ENCODE peak calls at places on chromosomes 5 and 9, in four cellular contexts. J is psoas muscle, C is WERI-Rb-1, U is GM23338. W is an unnamed sample.
A peak's percentile ranks its signal among the peaks of the same experiment; 100 is the strongest.

GRCh38 chr5:110738812-110739651 is at the start of gene SLC25A46:
- DNase-seq in C (peak; percentile 86), J (peak; percentile 85), U (peak; percentile 96), W (peak; percentile 89)

GRCh38 chr5:142959683-142960308 is 189.6 kb downstream of the ARHGAP26 start:
- DNase-seq in C (no peak), U (no peak), J (no peak), W (no peak)

GRCh38 chr9:98168153-98168780 is 24.2 kb downstream of the CORO2A start:
- DNase-seq in C (no peak), J (no peak), U (no peak), W (no peak)

GRCh38 chr9:27407966-27408365 is 111.0 kb upstream of the EQTN start:
- DNase-seq in U (no peak), C (no peak), J (no peak), W (no peak)

GRCh38 chr9:4306788-4307144 is 6.9 kb upstream of the GLIS3 start:
- DNase-seq in U (no peak), C (no peak), J (no peak), W (no peak)

GRCh38 chr5:1763548-1763911 is 36.1 kb downstream of the MRPL36 start:
- DNase-seq in C (peak; percentile 71), J (no peak), U (peak; percentile 76), W (no peak)

GRCh38 chr9:37908283-37908682 is 4.4 kb upstream of the SLC25A51 start:
- DNase-seq in J (no peak), U (no peak), C (no peak), W (no peak)

GRCh38 chr5:157442989-157443619 is 16.9 kb upstream of the NIPAL4 start:
- DNase-seq in C (no peak), U (no peak), J (no peak), W (no peak)

GRCh38 chr5:593511-593910 is 18.6 kb upstream of the CEP72 start:
- DNase-seq in C (peak; percentile 5), U (no peak), J (no peak), W (no peak)

GRCh38 chr5:153784277-153784676 is 254.4 kb downstream of the FAM114A2 start:
- DNase-seq in C (no peak), U (no peak), J (no peak), W (no peak)

GRCh38 chr5:153781325-153781724 is 257.4 kb downstream of the FAM114A2 start:
- DNase-seq in U (peak; percentile 6), C (no peak), J (no peak), W (no peak)

GRCh38 chr5:153780876-153781275 is 257.8 kb downstream of the FAM114A2 start:
- DNase-seq in J (no peak), U (peak; percentile 20), C (peak; percentile 20), W (no peak)

GRCh38 chr5:153783278-153783677 is 255.4 kb downstream of the FAM114A2 start:
- DNase-seq in U (no peak), C (no peak), J (no peak), W (no peak)

DNA sequence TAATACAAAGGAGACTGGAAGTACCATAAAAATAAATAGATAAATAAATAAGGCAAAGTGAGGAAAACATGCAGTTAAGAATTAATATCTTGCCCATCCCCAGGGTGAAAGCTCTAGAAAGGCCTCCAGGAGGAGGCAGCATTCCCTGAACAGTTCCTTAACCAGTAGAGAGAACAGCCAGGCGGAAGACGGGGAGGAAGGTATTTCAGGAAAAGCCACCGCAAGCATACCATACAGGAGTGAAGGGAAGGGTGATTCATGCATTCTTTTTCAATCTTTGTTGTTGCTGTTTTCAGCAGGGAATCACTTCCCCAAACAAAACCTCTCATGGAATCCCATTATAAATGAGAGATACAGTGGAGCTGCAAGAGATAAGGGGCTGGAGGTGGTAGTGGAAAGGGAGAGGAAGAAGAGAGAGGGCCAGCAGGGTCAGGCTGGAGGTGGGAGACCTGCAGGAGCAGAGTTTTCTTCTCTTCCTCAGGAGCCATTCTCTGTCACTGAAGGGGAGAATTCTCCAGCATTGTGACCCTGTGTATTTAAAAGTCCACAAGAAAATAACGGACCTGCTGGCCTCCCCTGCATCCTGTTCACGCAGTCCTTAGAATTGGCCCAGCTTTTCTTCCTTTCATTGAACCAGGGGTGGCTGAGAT is 256.0 kb downstream of the FAM114A2 start:
- DNase-seq in U (peak; percentile 68), C (no peak), J (no peak), W (no peak)
- TF ChIP-seq CTCF in U (peak; percentile 51), C (no peak), J (no peak), W (no peak)

DNA sequence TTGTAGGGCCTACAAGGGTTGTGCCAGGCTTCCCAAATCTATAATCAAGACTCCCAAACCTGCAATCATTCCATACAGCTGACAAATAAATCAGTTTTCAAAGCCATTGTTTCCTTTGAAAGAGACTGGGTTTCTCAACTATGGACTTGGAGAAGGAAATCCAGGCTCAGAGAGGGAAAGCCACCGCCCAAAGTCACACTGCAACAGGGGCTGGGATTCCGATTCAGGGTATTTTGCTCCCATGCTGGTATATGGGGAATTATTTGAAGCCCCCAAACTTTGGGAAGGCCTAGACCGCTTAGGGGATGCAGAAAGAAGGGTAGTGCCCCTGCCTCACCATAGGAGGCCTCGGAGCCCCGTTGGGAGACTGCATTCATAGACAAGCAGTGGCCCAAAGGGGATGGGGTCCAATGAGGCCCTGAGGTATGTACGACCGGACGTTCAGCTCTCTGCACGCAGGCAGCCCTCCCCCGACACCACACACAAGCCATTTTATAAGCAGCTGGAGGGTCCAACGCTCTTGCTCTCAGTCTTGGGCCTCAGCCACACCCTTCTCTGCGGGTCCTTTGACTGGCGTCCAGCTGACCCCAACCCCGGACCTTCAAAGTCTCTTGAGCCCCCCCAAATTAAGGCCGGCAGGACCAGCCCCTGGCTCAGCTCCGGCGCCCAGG is 712 bp downstream of the ANXA6 start:
- DNase-seq in C (no peak), J (no peak), U (peak; percentile 65), W (no peak)
- H3K27ac ChIP-seq in C (peak overlapping the region; percentile 52), J (peak overlapping the region; percentile 93), U (no peak overlapping the region), W (peak overlapping the region; percentile 98)

DNA sequence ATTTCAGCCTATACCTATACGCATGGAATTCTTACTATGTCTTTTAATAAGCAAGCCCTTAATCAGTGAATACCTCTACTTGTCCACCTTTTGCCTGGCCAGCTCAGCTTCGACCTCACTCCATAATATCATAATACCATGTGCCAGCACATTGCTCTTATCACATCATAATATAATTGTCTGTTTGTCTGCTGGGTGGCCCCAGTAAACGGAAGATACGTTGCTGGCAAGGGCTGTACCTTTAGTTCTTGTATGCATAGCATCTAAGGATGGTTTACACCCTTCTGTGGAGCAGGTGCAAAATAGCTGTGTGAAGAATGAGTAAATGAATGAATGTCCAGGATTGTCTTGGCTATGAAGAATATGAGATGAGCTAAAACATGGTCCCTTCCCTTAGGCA is 29.9 kb downstream of the SV2C start:
- DNase-seq in U (no peak), C (no peak), J (no peak), W (no peak)
- H3K4me3 ChIP-seq in U (no peak overlapping the region), C (no peak overlapping the region), J (no peak overlapping the region), W (no peak overlapping the region)

GRCh38 chr5:164324239-164324638 is 818.8 kb downstream of the MAT2B start:
- DNase-seq in J (no peak), C (no peak), U (no peak), W (no peak)

DNA sequence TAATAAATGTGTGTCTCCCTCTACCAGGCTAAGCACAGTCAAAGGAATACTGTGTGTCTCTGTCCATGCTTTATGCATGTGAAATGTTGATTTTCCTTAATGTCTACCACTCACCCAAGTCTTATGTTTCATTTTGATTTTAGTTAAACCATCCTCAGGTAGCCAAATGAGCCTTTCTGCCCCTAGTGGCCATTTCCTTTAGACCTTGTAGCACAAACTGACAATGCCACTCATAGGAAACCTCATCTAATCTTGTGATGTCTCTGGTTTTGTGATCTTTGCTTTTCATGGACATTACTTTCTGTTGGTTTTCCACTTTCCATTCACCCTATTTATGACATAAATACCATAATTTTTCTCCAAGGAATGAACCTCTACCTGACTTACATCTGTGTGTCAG is 820.8 kb downstream of the MAT2B start:
- DNase-seq in C (no peak), U (peak; percentile 50), J (no peak), W (no peak)
- TF ChIP-seq CTCF in C (peak; percentile 49), U (peak; percentile 51), J (no peak), W (no peak)

GRCh38 chr9:132995121-132995420 is 16.6 kb downstream of the GFI1B start:
- DNase-seq in U (no peak), C (no peak), J (no peak), W (no peak)

GRCh38 chr9:132995906-132996305 is 17.4 kb downstream of the GFI1B start:
- DNase-seq in C (no peak), U (no peak), J (no peak), W (no peak)

GRCh38 chr9:132998861-132999635 is 20.6 kb downstream of the GFI1B start:
- DNase-seq in U (no peak), C (no peak), J (no peak), W (no peak)

GRCh38 chr9:132996526-132996925 is 18.0 kb downstream of the GFI1B start:
- DNase-seq in J (no peak), U (no peak), C (no peak), W (no peak)

GRCh38 chr9:132997591-132997990 is 19.1 kb downstream of the GFI1B start:
- DNase-seq in J (no peak), C (no peak), U (no peak), W (no peak)
- H3K27ac ChIP-seq in J (no peak overlapping the region), C (no peak overlapping the region), U (no peak overlapping the region), W (no peak overlapping the region)

DNA sequence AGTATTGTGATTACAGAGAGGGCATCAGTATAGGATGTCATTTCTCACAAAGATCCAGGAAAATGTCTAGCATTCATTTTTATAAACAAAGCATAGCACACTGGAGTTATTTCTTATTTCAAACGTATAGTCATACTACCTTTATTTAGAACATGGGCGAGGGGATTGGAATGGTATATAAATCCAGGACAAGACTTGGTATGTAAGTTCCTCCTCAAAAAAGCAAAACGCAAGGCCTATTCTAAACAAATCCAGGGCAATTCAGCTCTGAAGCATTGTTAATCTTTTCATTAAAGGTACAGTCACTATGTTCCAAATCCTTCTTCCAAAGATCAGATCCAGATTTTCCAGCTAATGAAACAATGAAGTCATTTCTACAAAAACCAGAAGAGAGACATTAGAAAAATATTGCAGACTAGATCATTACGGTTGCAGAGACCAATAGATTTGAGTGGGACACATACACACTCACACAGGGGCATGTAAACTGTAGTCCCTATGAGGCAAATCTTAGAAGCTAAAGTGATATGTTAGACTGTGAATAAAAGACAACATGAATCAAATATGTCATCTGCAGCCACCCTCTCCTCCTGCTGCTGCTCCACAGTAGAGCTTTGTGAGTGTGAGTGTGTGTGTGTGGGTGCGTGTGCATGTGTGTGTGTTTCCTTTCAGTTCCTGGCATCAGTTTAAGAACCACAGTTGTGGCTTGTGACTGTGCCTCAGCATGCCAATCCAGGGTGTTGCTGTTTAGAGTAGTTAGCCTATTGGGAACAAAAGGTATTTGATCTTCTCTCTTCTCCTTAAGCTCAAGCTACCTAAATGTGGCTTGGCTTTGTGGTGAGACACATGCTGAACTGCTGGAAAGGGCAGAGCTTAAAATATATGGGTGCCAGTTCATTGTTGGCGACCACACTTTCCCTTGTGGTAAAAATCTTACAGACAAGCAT is 116.2 kb upstream of the BNC2 start:
- DNase-seq in C (no peak), J (no peak), U (no peak), W (no peak)
- H3K4me3 ChIP-seq in C (no peak overlapping the region), J (no peak overlapping the region), U (no peak overlapping the region), W (no peak overlapping the region)

GRCh38 chr5:141373673-141374317 is at the start of gene PCDHGA6:
- DNase-seq in C (no peak), J (no peak), U (peak; percentile 44), W (no peak)
- TF ChIP-seq CTCF in C (no peak), J (peak; percentile 36), U (peak; percentile 47), W (no peak)

DNA sequence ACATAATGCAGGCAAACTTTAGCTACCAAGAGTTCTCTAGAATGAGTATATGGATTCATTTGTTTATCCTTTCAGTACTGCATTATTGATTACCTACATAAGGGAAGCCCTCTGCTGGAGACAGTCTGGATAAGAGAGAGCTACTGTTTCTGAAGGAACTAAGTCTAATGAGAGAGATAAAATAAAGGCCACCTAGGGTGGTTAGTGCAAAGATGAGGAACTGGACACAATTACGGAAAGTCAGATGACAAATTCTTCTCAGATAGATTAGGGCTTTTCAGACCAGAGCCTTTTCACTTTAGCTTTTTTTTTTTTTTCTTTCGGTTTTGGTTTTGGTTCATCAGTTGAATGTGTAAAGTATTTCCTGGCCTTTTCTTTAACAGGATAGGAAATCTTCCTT is 31.3 kb downstream of the ISOC1 start:
- DNase-seq in J (no peak), U (no peak), C (no peak), W (no peak)
- H3K27ac ChIP-seq in J (no peak overlapping the region), U (no peak overlapping the region), C (no peak overlapping the region), W (no peak overlapping the region)